ENCODE peak calls at places on chromosome 7, in seven cellular contexts. J is RWPE2, Y is fibroblast of lung, D is heart right ventricle, L is hepatocyte, F is PC-9, K is MM.1S. T is an unnamed sample. For H3K9me3, the result is how much of the 10 kb centered on the place peaks cover.

GRCh38 chr7:153954477-153954876 is 97.7 kb upstream of the DPP6 start:
- DNase-seq in D (no peak), J (no peak), F (no peak), L (no peak), Y (no peak), K (no peak), T (no peak)

GRCh38 chr7:132433286-132433685 is 143.0 kb downstream of the PLXNA4 start:
- DNase-seq in D (no peak), F (no peak), J (no peak), Y (no peak), L (no peak), K (peak), T (no peak)

GRCh38 chr7:131106681-131107342 is 220.9 kb upstream of the MKLN1 start:
- DNase-seq in D (peak), J (peak), L (peak), K (peak), Y (peak), F (no peak), T (peak)

GRCh38 chr7:29900745-29901144 is 88.9 kb downstream of the SCRN1 start:
- DNase-seq in Y (no peak), J (no peak), D (no peak), F (no peak), L (no peak), K (no peak), T (no peak)

GRCh38 chr7:96675548-96675947 is 34.1 kb downstream of the SEM1 start:
- DNase-seq in Y (no peak), L (no peak), D (no peak), J (no peak), F (no peak), K (no peak), T (no peak)

GRCh38 chr7:45387837-45388236 is 186.3 kb upstream of the ADCY1 start:
- DNase-seq in Y (no peak), F (no peak), K (no peak), D (no peak), J (no peak), L (no peak), T (no peak)

GRCh38 chr7:85130702-85131101 is 56.2 kb downstream of the SEMA3D start:
- DNase-seq in D (peak), K (no peak), Y (no peak), F (no peak), L (no peak), J (no peak), T (no peak)

GRCh38 chr7:78770422-78771410 is 682.8 kb downstream of the MAGI2 start:
- DNase-seq in L (peak), F (no peak), J (no peak), K (peak), D (no peak), Y (peak), T (no peak)

GRCh38 chr7:104328308-104328969 is at the start of gene LHFPL3:
- DNase-seq in K (no peak), D (no peak), L (peak), J (no peak), Y (peak), F (no peak), T (no peak)

GRCh38 chr7:30330134-30331111 is 46.0 kb downstream of the ZNRF2 start:
- DNase-seq in F (no peak), J (no peak), L (no peak), Y (peak), K (peak), D (no peak), T (no peak)

GRCh38 chr7:123635551-123636359 is 19.9 kb upstream of the LMOD2 start:
- DNase-seq in F (no peak), K (peak), J (no peak), D (no peak), Y (peak), L (peak), T (no peak)

GRCh38 chr7:51472017-51472296 is 155.3 kb upstream of the COBL start:
- DNase-seq in L (no peak), J (no peak), F (no peak), K (no peak), Y (no peak), D (no peak), T (no peak)

GRCh38 chr7:219581-220150 is 27.3 kb downstream of the FAM20C start:
- DNase-seq in K (no peak), J (no peak), D (no peak), F (no peak), L (peak), Y (no peak), T (no peak)

GRCh38 chr7:148400101-148400500 is 190.5 kb upstream of the C7orf33 start:
- DNase-seq in D (no peak), L (no peak), J (no peak), K (no peak), F (no peak), Y (no peak), T (no peak)

GRCh38 chr7:88377421-88377820 is 70.7 kb upstream of the STEAP4 start:
- DNase-seq in K (no peak), F (peak), D (no peak), J (no peak), Y (no peak), L (peak), T (no peak)

GRCh38 chr7:20596653-20597052 is 18.8 kb upstream of the ABCB5 start:
- DNase-seq in L (no peak), K (no peak), D (no peak), Y (peak), F (no peak), J (no peak), T (no peak)

GRCh38 chr7:158066085-158066484 is 521.5 kb downstream of the PTPRN2 start:
- DNase-seq in L (no peak), K (no peak), J (no peak), D (no peak), Y (no peak), F (no peak), T (peak)

GRCh38 chr7:158064631-158065030 is 523.0 kb downstream of the PTPRN2 start:
- DNase-seq in Y (no peak), D (no peak), F (no peak), J (no peak), K (no peak), L (no peak), T (peak)

GRCh38 chr7:158065340-158065739 is 522.3 kb downstream of the PTPRN2 start:
- DNase-seq in F (no peak), D (no peak), J (peak), K (no peak), L (no peak), Y (no peak), T (peak)

GRCh38 chr7:158067931-158068482 is 519.6 kb downstream of the PTPRN2 start:
- DNase-seq in D (no peak), J (peak), Y (no peak), K (no peak), F (no peak), L (no peak), T (peak)

DNA sequence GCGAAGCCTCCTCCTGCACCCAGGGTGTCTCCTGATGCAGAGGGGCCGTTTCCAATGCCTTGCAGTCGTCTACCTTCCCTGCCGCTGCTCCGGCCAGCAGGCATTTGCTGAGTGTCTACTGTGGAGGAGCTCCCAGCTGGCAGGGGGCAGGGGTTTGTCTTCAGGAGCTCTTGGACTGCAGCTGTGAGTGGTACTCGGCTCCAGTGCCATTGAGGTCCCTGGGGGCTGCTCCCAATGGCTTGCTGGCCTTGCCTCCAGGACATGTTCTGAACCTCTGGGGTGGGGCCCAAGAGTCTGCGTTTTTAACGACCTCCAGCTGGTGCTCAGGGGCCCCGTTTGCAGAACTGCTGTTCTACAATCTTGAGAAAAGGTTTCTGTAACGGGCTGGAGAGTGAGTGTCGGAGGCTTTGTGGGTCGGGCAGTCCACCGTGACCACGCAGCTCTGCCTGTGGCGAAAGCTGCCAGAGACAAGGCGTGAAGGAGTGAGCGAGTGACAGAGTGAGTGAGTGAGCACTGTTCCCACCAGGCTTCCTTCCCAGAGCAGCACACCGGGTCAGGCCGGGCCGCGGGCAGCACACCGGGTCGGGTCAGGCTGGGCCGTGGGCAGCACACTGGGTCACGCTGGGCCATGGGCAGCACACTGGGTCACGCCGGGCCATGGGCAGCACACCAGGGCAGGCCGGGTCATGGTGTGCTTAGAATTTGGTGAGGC is 520.2 kb downstream of the PTPRN2 start:
- DNase-seq in K (no peak), D (no peak), L (no peak), J (peak), Y (no peak), F (no peak), T (peak)
- H3K9me3 ChIP-seq in K (under half), D (under half), L (under half), J (under half), Y (under half), F (under half), T (under half)

DNA sequence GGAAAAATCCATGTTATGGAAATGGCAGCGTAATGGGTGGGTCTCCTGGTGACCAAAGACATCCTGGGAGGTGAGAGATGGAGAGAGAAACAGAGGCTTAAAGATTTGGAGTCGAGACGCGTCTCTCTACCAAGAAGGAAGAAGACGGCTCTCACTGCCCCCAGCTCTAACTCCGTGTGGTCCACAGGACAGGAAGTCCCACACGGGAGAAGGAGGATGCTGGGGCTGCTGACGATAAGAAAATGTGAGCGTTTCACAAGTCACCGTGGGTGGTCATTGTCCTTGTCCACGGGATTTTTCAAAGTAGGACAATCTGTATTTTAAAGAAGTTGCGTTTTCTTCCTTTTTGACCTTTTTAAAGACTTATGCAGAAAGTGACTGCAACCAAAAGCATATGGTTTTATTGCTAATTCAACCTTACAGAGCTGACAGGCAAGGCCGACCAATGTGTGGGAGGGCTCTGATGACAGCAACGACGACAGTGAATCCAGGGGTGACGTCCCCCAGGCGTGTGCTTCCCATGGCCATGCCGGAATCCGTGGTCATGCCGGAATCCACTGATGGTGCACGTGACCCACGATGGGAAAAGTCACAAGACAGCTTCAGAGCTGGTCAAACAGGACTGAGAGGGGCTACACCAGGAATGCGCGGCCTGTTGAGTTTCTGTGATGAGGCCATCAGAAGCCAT is 341.2 kb downstream of the PTPRN2 start:
- DNase-seq in D (no peak), L (no peak), Y (no peak), F (no peak), K (no peak), J (no peak), T (no peak)
- H3K9me3 ChIP-seq in D (under half), L (under half), Y (under half), F (under half), K (under half), J (under half), T (under half)

GRCh38 chr7:157773361-157773760 is 436.6 kb downstream of the DNAJB6 start:
- DNase-seq in J (no peak), F (no peak), Y (no peak), K (no peak), D (no peak), L (no peak), T (peak)
- H3K9me3 ChIP-seq in J (under half), F (under half), Y (under half), K (under half), D (under half), L (under half), T (under half)

GRCh38 chr7:157650801-157651200 is 314.0 kb downstream of the DNAJB6 start:
- DNase-seq in D (no peak), F (no peak), J (no peak), L (no peak), K (no peak), Y (no peak), T (no peak)

GRCh38 chr7:157653827-157654207 is 317.0 kb downstream of the DNAJB6 start:
- DNase-seq in Y (no peak), J (no peak), L (no peak), F (no peak), D (no peak), K (no peak), T (no peak)

GRCh38 chr7:157652954-157653826 is 316.4 kb downstream of the DNAJB6 start:
- DNase-seq in L (no peak), J (no peak), F (no peak), K (no peak), D (no peak), Y (no peak), T (no peak)

GRCh38 chr7:157651366-157652160 is 314.8 kb downstream of the DNAJB6 start:
- DNase-seq in K (no peak), J (no peak), F (no peak), L (no peak), D (no peak), Y (no peak), T (no peak)

DNA sequence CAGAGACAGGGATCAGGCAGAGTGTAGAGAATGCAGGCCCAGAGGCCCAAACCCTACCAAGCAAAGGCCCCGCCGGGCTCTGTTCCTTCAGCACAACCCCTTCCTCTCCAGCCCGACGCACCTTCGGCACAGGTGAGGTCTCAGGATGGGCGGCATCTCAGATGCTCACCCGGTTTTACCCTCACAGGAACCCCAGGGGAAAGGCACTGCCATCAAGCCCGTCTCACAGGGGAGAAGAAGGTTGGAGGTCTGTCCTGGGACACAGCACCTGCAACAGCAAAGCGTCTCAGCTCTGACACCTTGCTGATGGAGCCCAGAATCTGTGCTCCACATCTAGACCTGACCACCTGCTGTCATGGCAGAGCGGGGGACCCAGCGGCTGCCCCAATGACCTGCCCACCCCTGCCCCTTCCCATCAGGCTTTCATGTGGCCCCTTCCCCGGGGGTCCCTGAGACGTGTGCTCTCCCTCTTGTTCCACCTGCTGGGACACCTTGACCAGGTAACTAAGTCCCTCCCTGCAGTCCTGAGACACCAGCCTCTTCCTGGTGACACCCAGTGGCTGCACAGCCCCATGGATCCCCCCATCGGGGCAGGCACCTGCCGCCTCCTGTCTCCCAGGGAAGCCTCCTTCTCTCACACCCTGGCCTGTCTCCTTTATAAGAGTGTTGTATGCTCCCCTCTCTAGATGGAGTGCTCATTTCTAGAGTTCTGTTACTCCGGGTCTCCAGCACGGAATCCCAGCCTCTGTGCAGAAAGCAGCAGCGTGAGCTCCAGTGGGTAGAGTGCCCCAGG is 315.6 kb downstream of the DNAJB6 start:
- DNase-seq in D (no peak), L (no peak), F (no peak), J (no peak), Y (no peak), K (no peak), T (no peak)
- H3K9me3 ChIP-seq in D (under half), L (under half), F (under half), J (under half), Y (under half), K (under half), T (under half)

DNA sequence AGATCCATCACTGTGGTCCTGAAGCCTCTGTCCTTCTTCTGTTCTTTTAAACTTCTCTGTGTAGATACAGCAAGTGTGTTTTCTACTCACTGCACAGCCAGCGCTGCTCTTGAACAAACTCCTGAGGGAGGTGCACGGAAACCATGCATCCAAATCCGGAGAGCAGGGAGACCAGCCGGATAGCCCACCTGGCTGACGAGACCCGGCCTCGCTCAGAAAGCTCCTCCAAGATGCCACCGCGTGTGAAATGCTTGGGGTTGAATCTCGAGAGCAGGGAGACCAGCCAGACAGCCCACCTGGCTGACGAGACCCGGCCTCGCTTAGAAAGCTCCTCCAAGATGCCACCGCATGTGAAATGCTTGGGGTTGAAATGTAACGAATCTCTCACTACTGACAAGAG is 602.0 kb downstream of the PTPRN2 start:
- DNase-seq in K (no peak), Y (no peak), F (no peak), D (no peak), J (no peak), L (no peak), T (peak)
- H3K9me3 ChIP-seq in K (under half), Y (under half), F (under half), D (under half), J (under half), L (under half), T (under half)

DNA sequence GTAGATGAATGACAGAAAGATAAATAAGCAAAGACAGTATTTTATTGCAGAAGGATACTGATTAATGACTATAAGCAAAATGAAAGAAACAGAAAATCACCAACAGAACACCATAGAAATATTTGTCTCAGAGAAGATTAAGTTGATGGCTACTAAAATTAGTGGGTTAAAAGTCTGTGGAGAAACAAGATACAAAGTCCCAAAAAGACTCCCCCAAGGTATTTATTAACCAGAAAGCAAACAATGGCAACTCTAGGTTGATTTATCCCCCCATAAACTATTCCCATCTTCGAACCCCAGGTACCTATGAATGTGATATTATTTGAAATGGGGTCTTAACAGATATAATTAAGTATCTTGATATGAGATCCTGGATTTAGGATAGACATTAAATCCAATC is 1104.5 kb upstream of the PHF14 start:
- DNase-seq in K (no peak), J (no peak), F (no peak), D (no peak), Y (no peak), L (no peak), T (no peak)
- H3K9me3 ChIP-seq in K (under half), J (under half), F (under half), D (under half), Y (under half), L (under half), T (under half)

T was measured in aorta.